ENCODE peak calls at places on chromosomes 4 and X, in eight cellular contexts. One of them, this sample, is unnamed.

GRCh38 chr4:16070203-16070602 is 13.6 kb downstream of the PROM1 start:
- DNase-seq in nucleus accumbens: no peak
- DNase-seq in NCI-H748 treated with DMSO at 0.1 percent for 48 hours: no peak
- DNase-seq in NCI-H1092 treated with DMSO at 0.1 percent for 48 hours: no peak
- DNase-seq in NCI-H1930: no peak
- DNase-seq in retina: no peak
- DNase-seq in activated CD4-positive, alpha-beta T cell treated with anti-CD3 and anti-CD28 coated beads, Interleukin-2, amount 10 ng/mL, durations not matched to agents 7 days and 5 days: no peak
- DNase-seq in WERI-Rb-1: no peak
- DNase-seq in this sample: no peak

GRCh38 chr4:42172391-42172790 is 19.9 kb upstream of the BEND4 start:
- DNase-seq in nucleus accumbens: no peak
- DNase-seq in NCI-H748 treated with DMSO at 0.1 percent for 48 hours: no peak
- DNase-seq in NCI-H1092 treated with DMSO at 0.1 percent for 48 hours: no peak
- DNase-seq in NCI-H1930: no peak
- DNase-seq in retina: no peak
- DNase-seq in activated CD4-positive, alpha-beta T cell treated with anti-CD3 and anti-CD28 coated beads, Interleukin-2, amount 10 ng/mL, durations not matched to agents 7 days and 5 days: no peak
- DNase-seq in WERI-Rb-1: no peak
- DNase-seq in this sample: no peak

GRCh38 chr4:3483471-3483921 is 20.4 kb downstream of the DOK7 start:
- DNase-seq in nucleus accumbens: no peak
- DNase-seq in NCI-H748 treated with DMSO at 0.1 percent for 48 hours: no peak
- DNase-seq in NCI-H1092 treated with DMSO at 0.1 percent for 48 hours: no peak
- DNase-seq in NCI-H1930: no peak
- DNase-seq in retina: peak
- DNase-seq in activated CD4-positive, alpha-beta T cell treated with anti-CD3 and anti-CD28 coated beads, Interleukin-2, amount 10 ng/mL, durations not matched to agents 7 days and 5 days: no peak
- DNase-seq in WERI-Rb-1: peak
- DNase-seq in this sample: no peak

GRCh38 chr4:88743696-88744095 is 46.1 kb upstream of the NAP1L5 start:
- DNase-seq in nucleus accumbens: no peak
- DNase-seq in NCI-H748 treated with DMSO at 0.1 percent for 48 hours: no peak
- DNase-seq in NCI-H1092 treated with DMSO at 0.1 percent for 48 hours: no peak
- DNase-seq in NCI-H1930: no peak
- DNase-seq in retina: no peak
- DNase-seq in activated CD4-positive, alpha-beta T cell treated with anti-CD3 and anti-CD28 coated beads, Interleukin-2, amount 10 ng/mL, durations not matched to agents 7 days and 5 days: no peak
- DNase-seq in WERI-Rb-1: no peak
- DNase-seq in this sample: no peak

GRCh38 chr4:155675709-155676429 is 9.2 kb downstream of the GUCY1A1 start:
- DNase-seq in nucleus accumbens: no peak
- DNase-seq in NCI-H748 treated with DMSO at 0.1 percent for 48 hours: no peak
- DNase-seq in NCI-H1092 treated with DMSO at 0.1 percent for 48 hours: no peak
- DNase-seq in NCI-H1930: no peak
- DNase-seq in retina: no peak
- DNase-seq in activated CD4-positive, alpha-beta T cell treated with anti-CD3 and anti-CD28 coated beads, Interleukin-2, amount 10 ng/mL, durations not matched to agents 7 days and 5 days: no peak
- DNase-seq in WERI-Rb-1: no peak
- DNase-seq in this sample: no peak

GRCh38 chr4:2489841-2490552 is 21.1 kb downstream of the RNF4 start:
- DNase-seq in nucleus accumbens: no peak
- DNase-seq in NCI-H748 treated with DMSO at 0.1 percent for 48 hours: no peak
- DNase-seq in NCI-H1092 treated with DMSO at 0.1 percent for 48 hours: no peak
- DNase-seq in NCI-H1930: no peak
- DNase-seq in retina: no peak
- DNase-seq in activated CD4-positive, alpha-beta T cell treated with anti-CD3 and anti-CD28 coated beads, Interleukin-2, amount 10 ng/mL, durations not matched to agents 7 days and 5 days: no peak
- DNase-seq in WERI-Rb-1: no peak
- DNase-seq in this sample: no peak

GRCh38 chrX:133085785-133086184 is 11.1 kb downstream of the USP26 start:
- DNase-seq in nucleus accumbens: no peak
- DNase-seq in NCI-H748 treated with DMSO at 0.1 percent for 48 hours: no peak
- DNase-seq in NCI-H1092 treated with DMSO at 0.1 percent for 48 hours: no peak
- DNase-seq in NCI-H1930: no peak
- DNase-seq in retina: no peak
- DNase-seq in activated CD4-positive, alpha-beta T cell treated with anti-CD3 and anti-CD28 coated beads, Interleukin-2, amount 10 ng/mL, durations not matched to agents 7 days and 5 days: no peak
- DNase-seq in WERI-Rb-1: no peak
- DNase-seq in this sample: no peak

GRCh38 chrX:85375333-85375738 is 4.1 kb downstream of the POF1B start:
- DNase-seq in nucleus accumbens: no peak
- DNase-seq in NCI-H748 treated with DMSO at 0.1 percent for 48 hours: peak
- DNase-seq in NCI-H1092 treated with DMSO at 0.1 percent for 48 hours: no peak
- DNase-seq in NCI-H1930: peak
- DNase-seq in retina: peak
- DNase-seq in activated CD4-positive, alpha-beta T cell treated with anti-CD3 and anti-CD28 coated beads, Interleukin-2, amount 10 ng/mL, durations not matched to agents 7 days and 5 days: no peak
- DNase-seq in WERI-Rb-1: no peak
- DNase-seq in this sample: no peak

GRCh38 chr4:15653864-15654391 is 1.2 kb downstream of the FBXL5 start:
- DNase-seq in nucleus accumbens: no peak
- DNase-seq in NCI-H748 treated with DMSO at 0.1 percent for 48 hours: peak
- DNase-seq in NCI-H1092 treated with DMSO at 0.1 percent for 48 hours: peak
- DNase-seq in NCI-H1930: no peak
- DNase-seq in retina: peak
- DNase-seq in activated CD4-positive, alpha-beta T cell treated with anti-CD3 and anti-CD28 coated beads, Interleukin-2, amount 10 ng/mL, durations not matched to agents 7 days and 5 days: peak
- DNase-seq in WERI-Rb-1: no peak
- DNase-seq in this sample: peak

GRCh38 chrX:129359269-129359668 is 164.0 kb downstream of the SMARCA1 start:
- DNase-seq in nucleus accumbens: no peak
- DNase-seq in NCI-H748 treated with DMSO at 0.1 percent for 48 hours: no peak
- DNase-seq in NCI-H1092 treated with DMSO at 0.1 percent for 48 hours: no peak
- DNase-seq in NCI-H1930: no peak
- DNase-seq in retina: no peak
- DNase-seq in activated CD4-positive, alpha-beta T cell treated with anti-CD3 and anti-CD28 coated beads, Interleukin-2, amount 10 ng/mL, durations not matched to agents 7 days and 5 days: no peak
- DNase-seq in WERI-Rb-1: peak
- DNase-seq in this sample: no peak

GRCh38 chr4:13893221-13893620 is 265.7 kb upstream of the BOD1L1 start:
- DNase-seq in nucleus accumbens: no peak
- DNase-seq in NCI-H748 treated with DMSO at 0.1 percent for 48 hours: no peak
- DNase-seq in NCI-H1092 treated with DMSO at 0.1 percent for 48 hours: no peak
- DNase-seq in NCI-H1930: no peak
- DNase-seq in retina: no peak
- DNase-seq in activated CD4-positive, alpha-beta T cell treated with anti-CD3 and anti-CD28 coated beads, Interleukin-2, amount 10 ng/mL, durations not matched to agents 7 days and 5 days: no peak
- DNase-seq in WERI-Rb-1: no peak
- DNase-seq in this sample: no peak

GRCh38 chr4:7803992-7804758 is 135.5 kb downstream of the AFAP1 start:
- DNase-seq in nucleus accumbens: peak
- DNase-seq in NCI-H748 treated with DMSO at 0.1 percent for 48 hours: peak
- DNase-seq in NCI-H1092 treated with DMSO at 0.1 percent for 48 hours: peak
- DNase-seq in NCI-H1930: peak
- DNase-seq in retina: peak
- DNase-seq in activated CD4-positive, alpha-beta T cell treated with anti-CD3 and anti-CD28 coated beads, Interleukin-2, amount 10 ng/mL, durations not matched to agents 7 days and 5 days: peak
- DNase-seq in WERI-Rb-1: peak
- DNase-seq in this sample: peak

GRCh38 chrX:141904262-141904661 is 568 bp downstream of the MAGEC1 start:
- DNase-seq in nucleus accumbens: no peak
- DNase-seq in NCI-H748 treated with DMSO at 0.1 percent for 48 hours: no peak
- DNase-seq in NCI-H1092 treated with DMSO at 0.1 percent for 48 hours: peak
- DNase-seq in NCI-H1930: no peak
- DNase-seq in retina: no peak
- DNase-seq in activated CD4-positive, alpha-beta T cell treated with anti-CD3 and anti-CD28 coated beads, Interleukin-2, amount 10 ng/mL, durations not matched to agents 7 days and 5 days: no peak
- DNase-seq in WERI-Rb-1: no peak
- DNase-seq in this sample: no peak

GRCh38 chr4:26197018-26197779 is 123.6 kb upstream of the RBPJ start:
- DNase-seq in nucleus accumbens: no peak
- DNase-seq in NCI-H748 treated with DMSO at 0.1 percent for 48 hours: no peak
- DNase-seq in NCI-H1092 treated with DMSO at 0.1 percent for 48 hours: no peak
- DNase-seq in NCI-H1930: no peak
- DNase-seq in retina: no peak
- DNase-seq in activated CD4-positive, alpha-beta T cell treated with anti-CD3 and anti-CD28 coated beads, Interleukin-2, amount 10 ng/mL, durations not matched to agents 7 days and 5 days: peak
- DNase-seq in WERI-Rb-1: no peak
- DNase-seq in this sample: no peak

GRCh38 chrX:120647127-120647526 is 17.3 kb upstream of the C1GALT1C1 start:
- DNase-seq in nucleus accumbens: no peak
- DNase-seq in NCI-H748 treated with DMSO at 0.1 percent for 48 hours: no peak
- DNase-seq in NCI-H1092 treated with DMSO at 0.1 percent for 48 hours: no peak
- DNase-seq in NCI-H1930: no peak
- DNase-seq in retina: no peak
- DNase-seq in activated CD4-positive, alpha-beta T cell treated with anti-CD3 and anti-CD28 coated beads, Interleukin-2, amount 10 ng/mL, durations not matched to agents 7 days and 5 days: no peak
- DNase-seq in WERI-Rb-1: no peak
- DNase-seq in this sample: no peak

GRCh38 chr4:93359609-93360008 is 468.9 kb upstream of the ATOH1 start:
- DNase-seq in nucleus accumbens: no peak
- DNase-seq in NCI-H748 treated with DMSO at 0.1 percent for 48 hours: peak
- DNase-seq in NCI-H1092 treated with DMSO at 0.1 percent for 48 hours: peak
- DNase-seq in NCI-H1930: no peak
- DNase-seq in retina: no peak
- DNase-seq in activated CD4-positive, alpha-beta T cell treated with anti-CD3 and anti-CD28 coated beads, Interleukin-2, amount 10 ng/mL, durations not matched to agents 7 days and 5 days: no peak
- DNase-seq in WERI-Rb-1: no peak
- DNase-seq in this sample: no peak

GRCh38 chrX:6024204-6024603 is 204.5 kb downstream of the NLGN4X start:
- DNase-seq in nucleus accumbens: no peak
- DNase-seq in NCI-H748 treated with DMSO at 0.1 percent for 48 hours: no peak
- DNase-seq in NCI-H1092 treated with DMSO at 0.1 percent for 48 hours: no peak
- DNase-seq in NCI-H1930: no peak
- DNase-seq in retina: no peak
- DNase-seq in activated CD4-positive, alpha-beta T cell treated with anti-CD3 and anti-CD28 coated beads, Interleukin-2, amount 10 ng/mL, durations not matched to agents 7 days and 5 days: no peak
- DNase-seq in WERI-Rb-1: no peak
- DNase-seq in this sample: no peak

GRCh38 chrX:65688403-65688881 is 21.0 kb downstream of the MSN start:
- DNase-seq in nucleus accumbens: no peak
- DNase-seq in NCI-H748 treated with DMSO at 0.1 percent for 48 hours: no peak
- DNase-seq in NCI-H1092 treated with DMSO at 0.1 percent for 48 hours: no peak
- DNase-seq in NCI-H1930: no peak
- DNase-seq in retina: no peak
- DNase-seq in activated CD4-positive, alpha-beta T cell treated with anti-CD3 and anti-CD28 coated beads, Interleukin-2, amount 10 ng/mL, durations not matched to agents 7 days and 5 days: no peak
- DNase-seq in WERI-Rb-1: no peak
- DNase-seq in this sample: peak

GRCh38 chr4:83890816-83891215 is 354.9 kb downstream of the GPAT3 start:
- DNase-seq in nucleus accumbens: no peak
- DNase-seq in NCI-H748 treated with DMSO at 0.1 percent for 48 hours: no peak
- DNase-seq in NCI-H1092 treated with DMSO at 0.1 percent for 48 hours: no peak
- DNase-seq in NCI-H1930: no peak
- DNase-seq in retina: no peak
- DNase-seq in activated CD4-positive, alpha-beta T cell treated with anti-CD3 and anti-CD28 coated beads, Interleukin-2, amount 10 ng/mL, durations not matched to agents 7 days and 5 days: no peak
- DNase-seq in WERI-Rb-1: no peak
- DNase-seq in this sample: no peak

GRCh38 chr4:107115185-107115847 is 79.2 kb upstream of the DKK2 start:
- DNase-seq in nucleus accumbens: no peak
- DNase-seq in NCI-H748 treated with DMSO at 0.1 percent for 48 hours: no peak
- DNase-seq in NCI-H1092 treated with DMSO at 0.1 percent for 48 hours: no peak
- DNase-seq in NCI-H1930: peak
- DNase-seq in retina: no peak
- DNase-seq in activated CD4-positive, alpha-beta T cell treated with anti-CD3 and anti-CD28 coated beads, Interleukin-2, amount 10 ng/mL, durations not matched to agents 7 days and 5 days: no peak
- DNase-seq in WERI-Rb-1: no peak
- DNase-seq in this sample: no peak

GRCh38 chrX:45198706-45199105 is 2.0 kb downstream of the DIPK2B start:
- DNase-seq in nucleus accumbens: no peak
- DNase-seq in NCI-H748 treated with DMSO at 0.1 percent for 48 hours: no peak
- DNase-seq in NCI-H1092 treated with DMSO at 0.1 percent for 48 hours: no peak
- DNase-seq in NCI-H1930: no peak
- DNase-seq in retina: no peak
- DNase-seq in activated CD4-positive, alpha-beta T cell treated with anti-CD3 and anti-CD28 coated beads, Interleukin-2, amount 10 ng/mL, durations not matched to agents 7 days and 5 days: no peak
- DNase-seq in WERI-Rb-1: no peak
- DNase-seq in this sample: no peak

GRCh38 chrX:57156397-57157049 is 19.3 kb upstream of the SPIN2A start:
- DNase-seq in nucleus accumbens: no peak
- DNase-seq in NCI-H748 treated with DMSO at 0.1 percent for 48 hours: peak
- DNase-seq in NCI-H1092 treated with DMSO at 0.1 percent for 48 hours: peak
- DNase-seq in NCI-H1930: peak
- DNase-seq in retina: peak
- DNase-seq in activated CD4-positive, alpha-beta T cell treated with anti-CD3 and anti-CD28 coated beads, Interleukin-2, amount 10 ng/mL, durations not matched to agents 7 days and 5 days: peak
- DNase-seq in WERI-Rb-1: peak
- DNase-seq in this sample: no peak

GRCh38 chr4:96170198-96170597 is 330.3 kb downstream of the PDHA2 start:
- DNase-seq in nucleus accumbens: no peak
- DNase-seq in NCI-H748 treated with DMSO at 0.1 percent for 48 hours: peak
- DNase-seq in NCI-H1092 treated with DMSO at 0.1 percent for 48 hours: no peak
- DNase-seq in NCI-H1930: peak
- DNase-seq in retina: no peak
- DNase-seq in activated CD4-positive, alpha-beta T cell treated with anti-CD3 and anti-CD28 coated beads, Interleukin-2, amount 10 ng/mL, durations not matched to agents 7 days and 5 days: no peak
- DNase-seq in WERI-Rb-1: peak
- DNase-seq in this sample: peak

GRCh38 chrX:118847676-118848075 is 24.1 kb downstream of the ZCCHC12 start:
- DNase-seq in nucleus accumbens: no peak
- DNase-seq in NCI-H748 treated with DMSO at 0.1 percent for 48 hours: peak
- DNase-seq in NCI-H1092 treated with DMSO at 0.1 percent for 48 hours: peak
- DNase-seq in NCI-H1930: no peak
- DNase-seq in retina: peak
- DNase-seq in activated CD4-positive, alpha-beta T cell treated with anti-CD3 and anti-CD28 coated beads, Interleukin-2, amount 10 ng/mL, durations not matched to agents 7 days and 5 days: peak
- DNase-seq in WERI-Rb-1: no peak
- DNase-seq in this sample: peak

GRCh38 chrX:111129949-111130348 is 34.0 kb downstream of the PAK3 start:
- DNase-seq in nucleus accumbens: no peak
- DNase-seq in NCI-H748 treated with DMSO at 0.1 percent for 48 hours: no peak
- DNase-seq in NCI-H1092 treated with DMSO at 0.1 percent for 48 hours: no peak
- DNase-seq in NCI-H1930: no peak
- DNase-seq in retina: no peak
- DNase-seq in activated CD4-positive, alpha-beta T cell treated with anti-CD3 and anti-CD28 coated beads, Interleukin-2, amount 10 ng/mL, durations not matched to agents 7 days and 5 days: no peak
- DNase-seq in WERI-Rb-1: no peak
- DNase-seq in this sample: no peak

GRCh38 chr4:2924765-2925301 is 38.4 kb downstream of the NOP14 start:
- DNase-seq in nucleus accumbens: no peak
- DNase-seq in NCI-H748 treated with DMSO at 0.1 percent for 48 hours: no peak
- DNase-seq in NCI-H1092 treated with DMSO at 0.1 percent for 48 hours: no peak
- DNase-seq in NCI-H1930: no peak
- DNase-seq in retina: no peak
- DNase-seq in activated CD4-positive, alpha-beta T cell treated with anti-CD3 and anti-CD28 coated beads, Interleukin-2, amount 10 ng/mL, durations not matched to agents 7 days and 5 days: no peak
- DNase-seq in WERI-Rb-1: no peak
- DNase-seq in this sample: no peak

GRCh38 chrX:45788941-45789348 is 588.3 kb upstream of the DIPK2B start:
- DNase-seq in nucleus accumbens: no peak
- DNase-seq in NCI-H748 treated with DMSO at 0.1 percent for 48 hours: no peak
- DNase-seq in NCI-H1092 treated with DMSO at 0.1 percent for 48 hours: no peak
- DNase-seq in NCI-H1930: no peak
- DNase-seq in retina: no peak
- DNase-seq in activated CD4-positive, alpha-beta T cell treated with anti-CD3 and anti-CD28 coated beads, Interleukin-2, amount 10 ng/mL, durations not matched to agents 7 days and 5 days: no peak
- DNase-seq in WERI-Rb-1: no peak
- DNase-seq in this sample: no peak

GRCh38 chrX:11531226-11531625 is 134.5 kb downstream of the ARHGAP6 start:
- DNase-seq in nucleus accumbens: no peak
- DNase-seq in NCI-H748 treated with DMSO at 0.1 percent for 48 hours: peak
- DNase-seq in NCI-H1092 treated with DMSO at 0.1 percent for 48 hours: peak
- DNase-seq in NCI-H1930: no peak
- DNase-seq in retina: no peak
- DNase-seq in activated CD4-positive, alpha-beta T cell treated with anti-CD3 and anti-CD28 coated beads, Interleukin-2, amount 10 ng/mL, durations not matched to agents 7 days and 5 days: no peak
- DNase-seq in WERI-Rb-1: no peak
- DNase-seq in this sample: peak

GRCh38 chr4:122836941-122837340 is 10.3 kb downstream of the FGF2 start:
- DNase-seq in nucleus accumbens: no peak
- DNase-seq in NCI-H748 treated with DMSO at 0.1 percent for 48 hours: no peak
- DNase-seq in NCI-H1092 treated with DMSO at 0.1 percent for 48 hours: no peak
- DNase-seq in NCI-H1930: no peak
- DNase-seq in retina: no peak
- DNase-seq in activated CD4-positive, alpha-beta T cell treated with anti-CD3 and anti-CD28 coated beads, Interleukin-2, amount 10 ng/mL, durations not matched to agents 7 days and 5 days: no peak
- DNase-seq in WERI-Rb-1: no peak
- DNase-seq in this sample: no peak